ENCODE peak calls at places on chromosomes 11 and 22, in seven cellular contexts. U, D, O, E, J, T and M are unnamed samples.

GRCh38 chr22:40721266-40721665 is 42.0 kb downstream of the MCHR1 start:
- DNase-seq in U (peak; percentile 65), D (peak; percentile 45), O (peak; percentile 44), E (no peak), J (no peak), T (peak; percentile 37), M (peak; percentile 97)

GRCh38 chr11:72642815-72643511 is 31.3 kb downstream of the PDE2A start:
- DNase-seq in U (peak; percentile 33), D (peak; percentile 72), O (peak; percentile 38), E (peak; percentile 72), J (peak; percentile 32), T (peak; percentile 83), M (peak; percentile 70)

GRCh38 chr11:43987384-43988039 is 45.1 kb downstream of the C11orf96 start:
- DNase-seq in U (peak; percentile 62), D (no peak), O (peak; percentile 97), E (peak; percentile 74), J (no peak), T (no peak), M (no peak)

GRCh38 chr11:28117712-28118111 is 9.5 kb downstream of the METTL15 start:
- DNase-seq in U (no peak), D (no peak), O (no peak), E (no peak), J (no peak), T (no peak), M (no peak)

GRCh38 chr11:126115820-126116319 is 53.2 kb upstream of the CDON start:
- DNase-seq in U (peak; percentile 97), D (peak; percentile 39), O (peak; percentile 75), E (peak; percentile 85), J (peak; percentile 7), T (peak; percentile 42), M (peak; percentile 48)

GRCh38 chr11:121661796-121662508 is 209.2 kb upstream of the SORL1-AS1 start:
- DNase-seq in U (peak; percentile 95), D (no peak), O (no peak), E (no peak), J (no peak), T (no peak), M (no peak)

GRCh38 chr11:128549256-128549944 is 38.0 kb downstream of the ETS1 start:
- DNase-seq in U (peak; percentile 81), D (peak; percentile 58), O (peak; percentile 75), E (no peak), J (no peak), T (no peak), M (no peak)

GRCh38 chr11:19026862-19027261 is 33.7 kb downstream of the MRGPRX2 start:
- DNase-seq in U (no peak), D (no peak), O (no peak), E (no peak), J (no peak), T (no peak), M (no peak)

GRCh38 chr11:117072517-117073218 is 25.6 kb downstream of the SIK3 start:
- DNase-seq in U (peak; percentile 95), D (no peak), O (no peak), E (no peak), J (peak; percentile 91), T (no peak), M (peak; percentile 86)

GRCh38 chr11:60914620-60915249 is 777 bp downstream of the TMEM109 start:
- DNase-seq in U (peak; percentile 31), D (peak; percentile 36), O (no peak), E (no peak), J (no peak), T (peak; percentile 60), M (peak; percentile 41)

GRCh38 chr11:11732116-11732515 is 109.7 kb upstream of the USP47 start:
- DNase-seq in U (peak; percentile 39), D (no peak), O (no peak), E (no peak), J (no peak), T (no peak), M (no peak)

GRCh38 chr22:36377022-36377631 is 10.6 kb downstream of the MYH9 start:
- DNase-seq in U (no peak), D (no peak), O (no peak), E (no peak), J (no peak), T (no peak), M (no peak)

GRCh38 chr22:48322907-48323306 is 1504.8 kb downstream of the BRD1 start:
- DNase-seq in U (no peak), D (no peak), O (no peak), E (no peak), J (no peak), T (no peak), M (no peak)

GRCh38 chr11:20030472-20030871 is 129.8 kb downstream of the DBX1 start:
- DNase-seq in U (no peak), D (no peak), O (no peak), E (no peak), J (no peak), T (no peak), M (no peak)

GRCh38 chr22:19723165-19723989 is at the start of gene GP1BB:
- DNase-seq in U (no peak), D (peak; percentile 72), O (no peak), E (peak; percentile 61), J (no peak), T (peak; percentile 81), M (no peak)

GRCh38 chr11:78370406-78371172 is 47.0 kb downstream of the GAB2 start:
- DNase-seq in U (peak; percentile 14), D (no peak), O (no peak), E (no peak), J (no peak), T (no peak), M (no peak)

GRCh38 chr11:78374917-78375316 is 42.7 kb downstream of the GAB2 start:
- DNase-seq in U (no peak), D (no peak), O (no peak), E (no peak), J (no peak), T (no peak), M (no peak)

GRCh38 chr11:78372114-78372768 is 45.4 kb downstream of the GAB2 start:
- DNase-seq in U (no peak), D (no peak), O (no peak), E (no peak), J (no peak), T (no peak), M (no peak)

GRCh38 chr11:78373689-78374088 is 43.9 kb downstream of the GAB2 start:
- DNase-seq in U (no peak), D (no peak), O (no peak), E (no peak), J (no peak), T (peak; percentile 47), M (no peak)

DNA sequence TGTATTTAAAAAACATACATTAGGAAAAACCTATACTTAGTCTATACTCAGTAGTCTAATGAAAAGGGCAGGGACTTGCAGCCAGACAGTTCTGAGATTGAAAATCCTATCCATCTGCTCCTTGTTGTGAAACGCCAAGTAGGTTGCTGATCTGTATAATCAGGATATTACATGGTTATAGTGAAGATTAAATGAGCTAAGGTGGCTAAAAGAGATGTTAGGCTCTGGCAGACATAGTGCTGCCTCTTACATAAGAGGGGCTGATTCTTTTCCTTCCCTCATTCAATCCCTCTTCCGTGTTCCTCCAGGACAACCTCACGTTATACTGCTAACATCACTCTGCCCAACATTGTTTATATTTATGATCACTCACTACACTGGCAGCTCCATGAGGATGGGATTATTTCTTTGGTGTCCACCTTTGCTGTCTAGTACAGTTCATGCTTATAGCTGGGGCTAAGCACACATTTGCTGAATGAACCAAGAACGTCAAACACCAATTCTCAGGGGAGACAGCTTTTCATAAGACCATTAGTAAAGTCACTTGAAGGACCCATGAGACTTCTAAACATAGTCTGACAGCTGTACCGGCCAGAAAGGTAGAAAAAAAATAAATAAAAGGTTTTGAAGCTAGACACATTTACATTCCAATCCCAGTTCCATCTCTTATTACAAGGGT is 46.3 kb downstream of the GAB2 start:
- DNase-seq in U (no peak), D (no peak), O (no peak), E (no peak), J (no peak), T (no peak), M (no peak)
- H3K27me3 ChIP-seq in U (no peaks in the 10 kb centered on the region), D (no peaks in the 10 kb centered on the region), O (no peaks in the 10 kb centered on the region), E (no peaks in the 10 kb centered on the region), J (no peaks in the 10 kb centered on the region), T (no peaks in the 10 kb centered on the region), M (no peaks in the 10 kb centered on the region)

GRCh38 chr11:13140028-13140870 is 131.1 kb downstream of the RASSF10 start:
- DNase-seq in U (no peak), D (no peak), O (no peak), E (peak; percentile 84), J (no peak), T (no peak), M (no peak)
- H3K27ac ChIP-seq in U (no peak overlapping the region), D (no peak overlapping the region), O (no peak overlapping the region), E (no peak overlapping the region), J (peak overlapping the region; percentile 34), T (no peak overlapping the region), M (no peak overlapping the region)

DNA sequence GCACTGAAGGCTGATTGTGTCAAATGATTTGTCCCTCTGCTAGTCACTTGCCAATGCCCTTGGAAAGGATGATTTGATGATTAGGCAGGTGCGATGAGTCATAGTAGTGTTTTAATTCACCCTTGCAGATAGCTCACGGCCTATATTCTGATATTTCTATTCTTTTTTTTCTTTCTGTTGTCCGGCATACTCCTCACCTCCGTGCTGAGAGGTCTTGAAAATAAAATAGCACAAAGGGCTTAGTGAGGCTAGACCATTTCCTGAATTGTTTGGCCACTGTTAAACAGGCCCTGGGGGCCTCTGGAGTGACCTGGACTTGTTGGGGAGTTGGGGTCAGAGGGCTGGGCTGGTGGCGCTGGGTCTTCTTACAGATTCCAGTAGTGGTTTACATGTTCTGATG is 99.8 kb downstream of the ZBTB16 start:
- DNase-seq in U (no peak), D (no peak), O (no peak), E (no peak), J (no peak), T (no peak), M (no peak)
- H3K27me3 ChIP-seq in U (peaks cover 25% of the 10 kb centered on the region), D (no peaks in the 10 kb centered on the region), O (no peaks in the 10 kb centered on the region), E (no peaks in the 10 kb centered on the region), J (peaks cover 66% of the 10 kb centered on the region), T (no peaks in the 10 kb centered on the region), M (no peaks in the 10 kb centered on the region)

GRCh38 chr11:35167451-35167954 is 28.5 kb downstream of the CD44 start:
- DNase-seq in U (peak; percentile 74), D (no peak), O (peak; percentile 45), E (no peak), J (no peak), T (no peak), M (no peak)

GRCh38 chr11:35170503-35170902 is 31.5 kb downstream of the CD44 start:
- DNase-seq in U (no peak), D (no peak), O (no peak), E (no peak), J (no peak), T (no peak), M (no peak)

GRCh38 chr11:35171226-35171625 is 32.3 kb downstream of the CD44 start:
- DNase-seq in U (no peak), D (no peak), O (no peak), E (no peak), J (no peak), T (no peak), M (no peak)

GRCh38 chr11:35168606-35169200 is 29.7 kb downstream of the CD44 start:
- DNase-seq in U (no peak), D (no peak), O (no peak), E (no peak), J (no peak), T (no peak), M (no peak)

DNA sequence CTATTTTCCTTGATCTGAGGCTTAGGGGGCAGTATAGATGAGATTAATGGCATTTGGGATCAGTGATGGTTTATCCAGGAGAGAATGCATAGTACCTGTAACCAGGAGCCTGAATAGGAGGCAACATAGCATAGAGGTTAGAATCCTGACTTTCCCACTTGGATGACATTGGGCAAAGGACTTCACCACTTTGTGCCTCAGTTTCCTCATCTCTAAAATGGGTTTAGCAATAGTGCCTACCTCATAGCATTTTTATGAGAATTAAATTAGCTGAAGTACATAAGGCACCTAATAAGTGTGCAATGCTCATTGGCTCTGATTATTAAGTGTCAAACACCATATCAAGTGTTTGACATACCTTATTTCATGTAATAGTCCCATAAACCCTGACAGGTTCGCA is 30.8 kb downstream of the CD44 start:
- DNase-seq in U (no peak), D (no peak), O (no peak), E (no peak), J (no peak), T (no peak), M (no peak)
- H3K27ac ChIP-seq in U (no peak overlapping the region), D (no peak overlapping the region), O (peak overlapping the region; percentile 82), E (no peak overlapping the region), J (no peak overlapping the region), T (no peak overlapping the region), M (no peak overlapping the region)